ENCODE peak calls at places on chromosome 14, in five cellular contexts. S is body of pancreas, X is heart left ventricle, V is adrenal gland, H is HCT116. B is an unnamed sample.

GRCh38 chr14:70692210-70692609 is 50.5 kb downstream of the TTC9 start:
- DNase-seq in S (no peak), X (no peak), V (peak), H (no peak), B (peak)

GRCh38 chr14:79724934-79725717 is 486.2 kb downstream of the DIO2 start:
- DNase-seq in S (peak), X (no peak), V (no peak), H (no peak), B (peak)

GRCh38 chr14:22221508-22221907 is 367.5 kb downstream of the DAD1 start:
- DNase-seq in S (no peak), X (no peak), V (no peak), H (peak), B (no peak)

GRCh38 chr14:58805057-58805456 is 167.3 kb downstream of the DACT1 start:
- DNase-seq in S (no peak), X (peak), V (peak), H (no peak), B (no peak)

GRCh38 chr14:75268638-75269550 is 9.7 kb upstream of the FOS start:
- DNase-seq in S (peak), X (no peak), V (no peak), H (no peak), B (no peak)

GRCh38 chr14:65356327-65356836 is 56.1 kb upstream of the FUT8 start:
- DNase-seq in S (no peak), X (no peak), V (no peak), H (peak), B (peak)

GRCh38 chr14:76975865-76976622 is 52.5 kb downstream of the IRF2BPL start:
- DNase-seq in S (peak), X (no peak), V (no peak), H (no peak), B (no peak)

GRCh38 chr14:63852817-63853730 is at the start of gene SYNE2:
- DNase-seq in S (peak), X (peak), V (peak), H (no peak), B (peak)

GRCh38 chr14:77407158-77407557 is 16.2 kb downstream of the NOXRED1 start:
- DNase-seq in S (no peak), X (no peak), V (no peak), H (no peak), B (no peak)

GRCh38 chr14:69982220-69982795 is 103.1 kb downstream of the SMOC1 start:
- DNase-seq in S (no peak), X (no peak), V (peak), H (no peak), B (no peak)

GRCh38 chr14:50524731-50525510 is 7.4 kb downstream of the MAP4K5 start:
- DNase-seq in S (no peak), X (no peak), V (no peak), H (no peak), B (no peak)

GRCh38 chr14:35355981-35356839 is 48.3 kb downstream of the NFKBIA start:
- DNase-seq in S (no peak), X (no peak), V (peak), H (peak), B (no peak)

GRCh38 chr14:101497910-101498860 is 63.1 kb upstream of the DIO3 start:
- DNase-seq in S (peak), X (no peak), V (peak), H (no peak), B (peak)

GRCh38 chr14:99609245-99610117 is 5.5 kb upstream of the CCDC85C start:
- DNase-seq in S (peak), X (no peak), V (no peak), H (no peak), B (no peak)

GRCh38 chr14:67485501-67486095 is 2.9 kb downstream of the TMEM229B start:
- DNase-seq in S (no peak), X (no peak), V (no peak), H (no peak), B (no peak)

GRCh38 chr14:61753631-61754030 is 8.6 kb upstream of the SNAPC1 start:
- DNase-seq in S (no peak), X (no peak), V (no peak), H (no peak), B (no peak)

GRCh38 chr14:100610511-100611217 is 23.4 kb upstream of the BEGAIN start:
- DNase-seq in S (no peak), X (no peak), V (no peak), H (no peak), B (no peak)

GRCh38 chr14:58460772-58461171 is 33.3 kb downstream of the KIAA0586 start:
- DNase-seq in S (no peak), X (no peak), V (no peak), H (no peak), B (no peak)

GRCh38 chr14:50383618-50384225 is 13.0 kb downstream of the CDKL1 start:
- DNase-seq in S (peak), X (no peak), V (no peak), H (no peak), B (no peak)

GRCh38 chr14:78029471-78030372 is 140.5 kb upstream of the NRXN3 start:
- DNase-seq in S (no peak), X (no peak), V (no peak), H (no peak), B (no peak)

GRCh38 chr14:93113678-93114067 is 2.1 kb downstream of the ITPK1 start:
- DNase-seq in S (peak), X (no peak), V (no peak), H (no peak), B (no peak)

GRCh38 chr14:33781267-33781666 is 169.6 kb downstream of the EGLN3 start:
- DNase-seq in S (no peak), X (no peak), V (no peak), H (no peak), B (no peak)

GRCh38 chr14:32457213-32457920 is 128.3 kb downstream of the AKAP6 start:
- DNase-seq in S (no peak), X (peak), V (no peak), H (no peak), B (no peak)

GRCh38 chr14:103128631-103129300 is 5.5 kb downstream of the TNFAIP2 start:
- DNase-seq in S (peak), X (peak), V (peak), H (no peak), B (peak)

DNA sequence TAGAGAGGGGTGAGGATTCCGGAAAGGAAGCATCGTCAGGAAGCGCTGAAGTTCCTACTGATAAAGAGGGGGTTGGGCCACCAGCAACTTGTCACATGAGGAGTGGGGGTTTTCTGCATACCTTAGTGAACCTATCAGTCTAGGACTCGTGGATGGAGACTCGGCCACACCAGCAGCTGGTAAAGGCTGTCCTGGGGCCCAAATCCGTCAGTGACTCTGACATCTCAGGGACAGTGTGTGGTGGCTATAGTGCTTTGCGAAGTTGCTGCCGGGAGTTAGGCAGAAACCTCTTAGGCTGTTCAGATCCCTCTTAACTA is 16.4 kb downstream of the RNASE2 start:
- DNase-seq in S (no peak), X (no peak), V (no peak), H (no peak), B (no peak)
- H3K4me3 ChIP-seq in S (peak), X (peak), V (peak), H (peak), B (peak)

DNA sequence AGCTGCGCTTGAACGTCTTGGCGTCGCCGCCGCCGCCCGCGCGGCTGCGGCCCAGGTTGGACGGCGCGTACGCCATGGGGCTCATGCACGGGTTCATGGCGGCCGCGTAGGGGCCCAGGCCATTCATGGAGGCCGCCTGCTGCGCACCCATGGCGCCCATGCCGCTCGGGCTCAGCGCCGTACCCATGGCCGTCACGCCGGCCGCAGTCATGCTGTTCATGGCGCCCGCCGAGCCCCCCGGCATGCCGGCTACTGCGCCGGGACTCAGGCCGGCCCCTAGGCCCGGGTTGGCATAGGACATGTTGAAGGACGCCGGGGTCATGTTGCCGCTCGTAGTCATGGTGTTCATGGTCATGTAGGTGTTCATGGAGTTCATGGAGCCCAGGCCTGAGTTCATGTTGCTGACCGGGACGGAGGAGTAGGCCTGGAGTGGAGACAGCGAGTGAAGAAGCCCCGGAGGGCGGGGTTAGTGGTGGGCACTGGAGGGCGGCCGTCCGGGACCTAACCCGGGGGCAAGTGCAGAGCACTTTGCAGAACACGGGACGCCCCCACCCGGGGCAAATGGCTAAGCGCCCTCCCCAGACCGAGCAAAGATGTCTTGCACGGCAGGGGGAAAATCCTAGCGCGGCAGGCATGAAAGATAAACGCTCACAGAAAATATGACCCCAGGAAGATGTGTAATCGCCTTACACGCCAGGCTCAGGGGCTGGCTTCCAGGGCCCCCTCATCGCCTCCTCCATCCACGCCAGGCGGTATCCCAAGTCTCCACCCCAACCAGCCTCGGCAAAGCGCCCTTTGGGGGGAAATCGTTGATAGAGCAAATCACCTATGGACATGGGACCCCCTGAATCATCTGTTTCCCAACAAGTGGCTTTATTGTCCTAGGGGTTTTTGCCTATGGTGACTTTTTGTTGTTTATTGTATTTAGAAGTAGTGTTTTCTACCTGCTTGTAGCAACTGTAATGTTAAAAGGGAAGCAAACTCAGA is 2.5 kb downstream of the FOXA1 start:
- DNase-seq in S (no peak), X (no peak), V (no peak), H (no peak), B (no peak)
- TF ChIP-seq POLR2A in S (no peak), X (no peak), V (no peak), H (no peak), B (no peak)

GRCh38 chr14:55691659-55692058 is 111.7 kb downstream of the KTN1 start:
- DNase-seq in S (no peak), X (no peak), V (no peak), H (no peak), B (no peak)
- H3K4me3 ChIP-seq in S (no peak), X (no peak), V (no peak), H (no peak), B (no peak)

GRCh38 chr14:95349241-95349640 is 29.5 kb upstream of the CLMN start:
- DNase-seq in S (no peak), X (no peak), V (no peak), H (no peak), B (no peak)
- TF ChIP-seq POLR2A in S (no peak), X (no peak), V (no peak), H (no peak), B (no peak)

GRCh38 chr14:53110103-53110502 is 43.0 kb downstream of the DDHD1 start:
- DNase-seq in S (no peak), X (no peak), V (no peak), H (no peak), B (no peak)
- H3K4me3 ChIP-seq in S (no peak), X (no peak), V (no peak), H (no peak), B (no peak)